ENCODE peak calls at places on chromosomes 7 and 10, in eight cellular contexts. One of them, this sample, is unnamed.

GRCh38 chr7:44062903-44063295 is 2.5 kb downstream of the PGAM2 start:
- DNase-seq in ascending aorta: no peak
- DNase-seq in DND-41: no peak
- DNase-seq in tibial artery: no peak
- DNase-seq in body of pancreas: no peak
- DNase-seq in RWPE1: no peak
- DNase-seq in heart right ventricle: no peak
- DNase-seq in transverse colon: peak
- DNase-seq in this sample: no peak

GRCh38 chr10:47091421-47091820 is 180.2 kb downstream of the PTPN20 start:
- DNase-seq in ascending aorta: no peak
- DNase-seq in DND-41: no peak
- DNase-seq in tibial artery: no peak
- DNase-seq in body of pancreas: no peak
- DNase-seq in RWPE1: no peak
- DNase-seq in heart right ventricle: no peak
- DNase-seq in transverse colon: no peak
- DNase-seq in this sample: no peak

GRCh38 chr7:94632338-94633024 is 23.5 kb downstream of the SGCE start:
- DNase-seq in ascending aorta: no peak
- DNase-seq in DND-41: no peak
- DNase-seq in tibial artery: no peak
- DNase-seq in body of pancreas: no peak
- DNase-seq in RWPE1: peak
- DNase-seq in heart right ventricle: no peak
- DNase-seq in transverse colon: no peak
- DNase-seq in this sample: no peak

GRCh38 chr10:6175329-6176055 is 27.2 kb upstream of the PFKFB3 start:
- DNase-seq in ascending aorta: no peak
- DNase-seq in DND-41: no peak
- DNase-seq in tibial artery: no peak
- DNase-seq in body of pancreas: no peak
- DNase-seq in RWPE1: no peak
- DNase-seq in heart right ventricle: no peak
- DNase-seq in transverse colon: no peak
- DNase-seq in this sample: no peak

GRCh38 chr10:97921581-97922377 is 72.1 kb downstream of the GOLGA7B start:
- DNase-seq in ascending aorta: no peak
- DNase-seq in DND-41: no peak
- DNase-seq in tibial artery: no peak
- DNase-seq in body of pancreas: peak
- DNase-seq in RWPE1: no peak
- DNase-seq in heart right ventricle: peak
- DNase-seq in transverse colon: no peak
- DNase-seq in this sample: peak

GRCh38 chr10:61701055-61701705 is 38.5 kb downstream of the CABCOCO1 start:
- DNase-seq in ascending aorta: no peak
- DNase-seq in DND-41: no peak
- DNase-seq in tibial artery: no peak
- DNase-seq in body of pancreas: no peak
- DNase-seq in RWPE1: no peak
- DNase-seq in heart right ventricle: no peak
- DNase-seq in transverse colon: no peak
- DNase-seq in this sample: no peak

GRCh38 chr10:59991117-59991516 is 84.8 kb upstream of the CCDC6 start:
- DNase-seq in ascending aorta: no peak
- DNase-seq in DND-41: no peak
- DNase-seq in tibial artery: no peak
- DNase-seq in body of pancreas: no peak
- DNase-seq in RWPE1: no peak
- DNase-seq in heart right ventricle: no peak
- DNase-seq in transverse colon: no peak
- DNase-seq in this sample: no peak

GRCh38 chr10:29011511-29011910 is 277.4 kb upstream of the LYZL1 start:
- DNase-seq in ascending aorta: no peak
- DNase-seq in DND-41: no peak
- DNase-seq in tibial artery: no peak
- DNase-seq in body of pancreas: no peak
- DNase-seq in RWPE1: no peak
- DNase-seq in heart right ventricle: no peak
- DNase-seq in transverse colon: no peak
- DNase-seq in this sample: no peak

GRCh38 chr7:50560865-50561351 is 4.3 kb downstream of the DDC start:
- DNase-seq in ascending aorta: no peak
- DNase-seq in DND-41: no peak
- DNase-seq in tibial artery: no peak
- DNase-seq in body of pancreas: peak
- DNase-seq in RWPE1: no peak
- DNase-seq in heart right ventricle: no peak
- DNase-seq in transverse colon: no peak
- DNase-seq in this sample: peak

GRCh38 chr10:81502677-81503359 is 372.2 kb upstream of the NRG3 start:
- DNase-seq in ascending aorta: no peak
- DNase-seq in DND-41: no peak
- DNase-seq in tibial artery: no peak
- DNase-seq in body of pancreas: no peak
- DNase-seq in RWPE1: no peak
- DNase-seq in heart right ventricle: no peak
- DNase-seq in transverse colon: no peak
- DNase-seq in this sample: peak

GRCh38 chr10:132111871-132112341 is 46.2 kb downstream of the JAKMIP3 start:
- DNase-seq in ascending aorta: no peak
- DNase-seq in DND-41: no peak
- DNase-seq in tibial artery: no peak
- DNase-seq in body of pancreas: no peak
- DNase-seq in RWPE1: no peak
- DNase-seq in heart right ventricle: peak
- DNase-seq in transverse colon: no peak
- DNase-seq in this sample: no peak

GRCh38 chr10:63171255-63171654 is 38.1 kb downstream of the NRBF2 start:
- DNase-seq in ascending aorta: no peak
- DNase-seq in DND-41: no peak
- DNase-seq in tibial artery: no peak
- DNase-seq in body of pancreas: no peak
- DNase-seq in RWPE1: no peak
- DNase-seq in heart right ventricle: no peak
- DNase-seq in transverse colon: no peak
- DNase-seq in this sample: no peak

GRCh38 chr10:72011468-72011867 is 47.3 kb downstream of the CHST3 start:
- DNase-seq in ascending aorta: no peak
- DNase-seq in DND-41: no peak
- DNase-seq in tibial artery: no peak
- DNase-seq in body of pancreas: no peak
- DNase-seq in RWPE1: no peak
- DNase-seq in heart right ventricle: no peak
- DNase-seq in transverse colon: no peak
- DNase-seq in this sample: no peak

GRCh38 chr7:117048854-117049321 is 95.6 kb downstream of the ST7 start:
- DNase-seq in ascending aorta: no peak
- DNase-seq in DND-41: no peak
- DNase-seq in tibial artery: no peak
- DNase-seq in body of pancreas: no peak
- DNase-seq in RWPE1: no peak
- DNase-seq in heart right ventricle: no peak
- DNase-seq in transverse colon: no peak
- DNase-seq in this sample: no peak

GRCh38 chr10:18140957-18141888 is 999 bp downstream of the CACNB2 start:
- DNase-seq in ascending aorta: no peak
- DNase-seq in DND-41: no peak
- DNase-seq in tibial artery: no peak
- DNase-seq in body of pancreas: peak
- DNase-seq in RWPE1: no peak
- DNase-seq in heart right ventricle: no peak
- DNase-seq in transverse colon: peak
- DNase-seq in this sample: peak

DNA sequence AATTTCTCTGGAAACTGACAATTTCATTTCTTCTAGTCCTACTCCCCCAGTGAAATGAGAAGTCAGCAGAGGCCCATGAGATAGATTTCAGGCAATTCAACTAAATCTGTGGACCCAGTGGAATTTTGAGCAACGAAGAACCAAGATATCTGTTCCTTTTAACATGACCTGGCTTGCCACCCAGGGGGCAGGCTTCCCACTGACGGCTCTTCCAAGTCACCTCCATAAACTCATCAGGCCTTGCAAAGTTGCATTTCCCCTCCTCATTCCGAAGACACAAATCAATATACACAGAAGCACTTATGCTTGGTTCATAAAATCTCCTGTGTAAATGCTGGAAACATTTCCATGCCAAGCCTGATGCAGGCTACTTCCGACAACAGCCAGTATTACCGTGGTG is 1.8 kb downstream of the FRMD4A start:
- DNase-seq in ascending aorta: no peak
- DNase-seq in DND-41: no peak
- DNase-seq in tibial artery: no peak
- DNase-seq in body of pancreas: no peak
- DNase-seq in RWPE1: no peak
- DNase-seq in heart right ventricle: no peak
- DNase-seq in transverse colon: no peak
- DNase-seq in this sample: no peak
- H3K27ac ChIP-seq in ascending aorta: no peak
- H3K27ac ChIP-seq in DND-41: no peak
- H3K27ac ChIP-seq in tibial artery: no peak
- H3K27ac ChIP-seq in body of pancreas: no peak
- H3K27ac ChIP-seq in RWPE1: no peak
- H3K27ac ChIP-seq in heart right ventricle: no peak
- H3K27ac ChIP-seq in transverse colon: no peak
- H3K27ac ChIP-seq in this sample: no peak

GRCh38 chr7:11127112-11127785 is 153.6 kb downstream of the PHF14 start:
- DNase-seq in ascending aorta: no peak
- DNase-seq in DND-41: no peak
- DNase-seq in tibial artery: no peak
- DNase-seq in body of pancreas: no peak
- DNase-seq in RWPE1: no peak
- DNase-seq in heart right ventricle: no peak
- DNase-seq in transverse colon: no peak
- DNase-seq in this sample: no peak

GRCh38 chr7:11127988-11128387 is 154.3 kb downstream of the PHF14 start:
- DNase-seq in ascending aorta: no peak
- DNase-seq in DND-41: no peak
- DNase-seq in tibial artery: no peak
- DNase-seq in body of pancreas: no peak
- DNase-seq in RWPE1: no peak
- DNase-seq in heart right ventricle: no peak
- DNase-seq in transverse colon: no peak
- DNase-seq in this sample: no peak

GRCh38 chr7:11130601-11131000 is 156.9 kb downstream of the PHF14 start:
- DNase-seq in ascending aorta: no peak
- DNase-seq in DND-41: no peak
- DNase-seq in tibial artery: no peak
- DNase-seq in body of pancreas: no peak
- DNase-seq in RWPE1: no peak
- DNase-seq in heart right ventricle: no peak
- DNase-seq in transverse colon: no peak
- DNase-seq in this sample: no peak

GRCh38 chr7:11128500-11128899 is 154.8 kb downstream of the PHF14 start:
- DNase-seq in ascending aorta: no peak
- DNase-seq in DND-41: no peak
- DNase-seq in tibial artery: no peak
- DNase-seq in body of pancreas: no peak
- DNase-seq in RWPE1: no peak
- DNase-seq in heart right ventricle: no peak
- DNase-seq in transverse colon: no peak
- DNase-seq in this sample: no peak

GRCh38 chr7:11130012-11130411 is 156.3 kb downstream of the PHF14 start:
- DNase-seq in ascending aorta: no peak
- DNase-seq in DND-41: no peak
- DNase-seq in tibial artery: no peak
- DNase-seq in body of pancreas: no peak
- DNase-seq in RWPE1: no peak
- DNase-seq in heart right ventricle: no peak
- DNase-seq in transverse colon: no peak
- DNase-seq in this sample: no peak
- H3K27ac ChIP-seq in ascending aorta: no peak
- H3K27ac ChIP-seq in DND-41: no peak
- H3K27ac ChIP-seq in tibial artery: no peak
- H3K27ac ChIP-seq in body of pancreas: no peak
- H3K27ac ChIP-seq in RWPE1: no peak
- H3K27ac ChIP-seq in heart right ventricle: no peak
- H3K27ac ChIP-seq in transverse colon: no peak
- H3K27ac ChIP-seq in this sample: no peak

DNA sequence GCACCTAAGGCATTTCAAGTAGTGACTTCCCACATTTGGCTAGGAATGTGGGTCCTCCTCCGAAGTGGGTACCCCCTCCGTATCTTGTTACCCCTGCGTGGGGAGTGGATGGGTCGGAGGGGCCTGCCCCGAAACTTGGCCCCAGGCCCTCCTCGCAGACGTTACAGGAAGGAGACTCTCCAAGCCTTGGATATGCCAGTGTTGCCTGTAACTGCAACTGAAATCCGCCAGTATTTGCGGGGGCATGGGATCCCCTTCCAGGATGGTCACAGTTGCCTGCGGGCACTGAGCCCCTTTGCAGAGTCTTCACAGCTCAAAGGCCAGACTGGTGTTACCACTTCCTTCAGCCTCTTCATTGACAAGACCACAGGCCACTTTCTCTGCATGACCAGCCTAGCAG is 823 bp downstream of the TWNK start:
- DNase-seq in ascending aorta: no peak
- DNase-seq in DND-41: no peak
- DNase-seq in tibial artery: no peak
- DNase-seq in body of pancreas: no peak
- DNase-seq in RWPE1: no peak
- DNase-seq in heart right ventricle: no peak
- DNase-seq in transverse colon: no peak
- DNase-seq in this sample: no peak
- H3K27ac ChIP-seq in ascending aorta: no peak
- H3K27ac ChIP-seq in DND-41: peak
- H3K27ac ChIP-seq in tibial artery: peak
- H3K27ac ChIP-seq in body of pancreas: no peak
- H3K27ac ChIP-seq in RWPE1: peak
- H3K27ac ChIP-seq in heart right ventricle: no peak
- H3K27ac ChIP-seq in transverse colon: no peak
- H3K27ac ChIP-seq in this sample: peak

DNA sequence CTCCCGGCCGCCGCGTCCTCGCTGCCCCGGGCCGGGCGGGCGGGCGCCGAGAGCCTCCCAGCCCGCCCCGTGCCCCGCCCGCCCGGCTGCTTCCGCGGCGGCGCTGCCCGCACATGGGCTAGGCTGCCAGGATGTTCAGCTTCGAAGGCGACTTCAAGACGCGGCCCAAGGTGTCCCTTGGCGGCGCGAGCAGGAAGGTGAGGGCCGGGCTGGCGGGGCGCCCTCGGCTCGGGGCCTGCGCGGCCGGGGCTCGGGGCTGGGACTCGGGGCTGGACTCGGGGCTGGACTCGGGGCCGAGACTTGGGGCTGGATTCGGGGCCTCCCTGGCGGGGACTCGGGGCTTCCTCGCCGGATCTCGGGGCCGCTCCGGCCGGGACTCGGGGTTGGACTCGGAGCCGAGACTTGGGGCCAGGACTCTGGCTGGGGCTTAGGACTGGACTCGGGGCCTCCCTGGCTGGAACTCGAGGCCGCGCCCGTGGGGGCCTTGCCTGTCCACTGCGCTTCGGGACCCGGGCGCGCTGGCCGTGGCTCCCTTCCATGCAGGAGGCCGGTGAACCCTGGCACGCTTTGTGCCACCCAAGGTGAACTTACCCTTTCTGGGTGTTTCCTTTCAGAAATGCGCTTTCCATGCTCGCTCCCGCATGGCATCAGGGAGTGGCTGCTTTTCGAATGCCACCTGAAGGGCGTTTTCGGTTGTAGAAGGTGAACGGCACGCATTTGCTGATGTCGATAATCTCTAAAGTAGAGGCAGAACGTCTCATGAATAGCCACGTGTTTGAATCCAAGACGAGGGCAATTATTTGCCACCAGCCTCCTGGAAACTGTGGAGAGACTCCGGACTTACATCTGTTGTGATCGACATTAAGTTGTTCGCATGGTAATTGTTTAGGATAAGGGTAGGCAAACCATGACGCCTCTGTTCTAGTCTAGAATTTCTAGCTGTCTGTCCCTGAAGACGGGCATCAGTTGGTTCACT is 704 bp downstream of the UBE3C start:
- DNase-seq in ascending aorta: no peak
- DNase-seq in DND-41: peak
- DNase-seq in tibial artery: peak
- DNase-seq in body of pancreas: peak
- DNase-seq in RWPE1: peak
- DNase-seq in heart right ventricle: peak
- DNase-seq in transverse colon: peak
- DNase-seq in this sample: peak
- H3K27ac ChIP-seq in ascending aorta: peak
- H3K27ac ChIP-seq in DND-41: peak
- H3K27ac ChIP-seq in tibial artery: peak
- H3K27ac ChIP-seq in body of pancreas: peak
- H3K27ac ChIP-seq in RWPE1: peak
- H3K27ac ChIP-seq in heart right ventricle: peak
- H3K27ac ChIP-seq in transverse colon: peak
- H3K27ac ChIP-seq in this sample: peak

This sample was measured in testis.